ENCODE peak calls at places on chromosomes 16 and 17, in six cellular contexts. B is A549, I is endothelial cell of umbilical vein, G is GM12878, J is HepG2, K is K562. U is an unnamed sample.

GRCh38 chr16:67236551-67237395 is 9.8 kb downstream of the TMEM208 start:
- DNase-seq in B (peak; percentile 75), I (peak; percentile 60), G (no peak), J (peak; percentile 46), K (peak; percentile 98), U (peak; percentile 71)

GRCh38 chr16:78198299-78198698 is 98.8 kb downstream of the WWOX start:
- DNase-seq in B (no peak), I (no peak), G (no peak), J (no peak), K (no peak), U (no peak)

GRCh38 chr17:64339516-64340475 is 50.9 kb downstream of the PECAM1 start:
- DNase-seq in B (no peak), I (no peak), G (no peak), J (no peak), K (no peak), U (peak; percentile 46)

GRCh38 chr17:3772764-3773163 is 28.2 kb downstream of the ITGAE start:
- DNase-seq in B (no peak), I (no peak), G (no peak), J (peak; percentile 69), K (no peak), U (no peak)

GRCh38 chr16:65069090-65069489 is 52.8 kb downstream of the CDH11 start:
- DNase-seq in B (no peak), I (peak; percentile 28), G (no peak), J (no peak), K (no peak), U (no peak)

GRCh38 chr16:64092284-64092683 is 1029.6 kb downstream of the CDH11 start:
- DNase-seq in B (no peak), I (no peak), G (no peak), J (no peak), K (no peak), U (no peak)

GRCh38 chr16:74226361-74226979 is 70.1 kb upstream of the PSMD7 start:
- DNase-seq in B (no peak), I (peak; percentile 36), G (no peak), J (no peak), K (no peak), U (peak; percentile 17)

GRCh38 chr17:40369923-40370322 is 5.4 kb upstream of the GJD3 start:
- DNase-seq in B (no peak), I (no peak), G (no peak), J (no peak), K (no peak), U (no peak)

GRCh38 chr17:47225436-47225858 is 16.3 kb downstream of the MYL4 start:
- DNase-seq in B (no peak), I (peak; percentile 98), G (no peak), J (peak; percentile 45), K (no peak), U (no peak)

GRCh38 chr16:64362193-64362592 is 759.7 kb downstream of the CDH11 start:
- DNase-seq in B (no peak), I (peak; percentile 10), G (no peak), J (no peak), K (no peak), U (no peak)

GRCh38 chr17:40705567-40705966 is 2.0 kb upstream of the KRT24 start:
- DNase-seq in B (no peak), I (no peak), G (no peak), J (no peak), K (no peak), U (no peak)

GRCh38 chr16:27174007-27174406 is 29.3 kb upstream of the KDM8 start:
- DNase-seq in B (no peak), I (no peak), G (no peak), J (no peak), K (no peak), U (peak; percentile 34)

GRCh38 chr17:45248132-45248936 is 13.6 kb downstream of the SPATA32 start:
- DNase-seq in B (peak; percentile 81), I (no peak), G (no peak), J (no peak), K (peak; percentile 84), U (peak; percentile 73)

GRCh38 chr16:83117810-83118209 is 491.0 kb downstream of the CDH13 start:
- DNase-seq in B (no peak), I (no peak), G (no peak), J (no peak), K (no peak), U (no peak)

GRCh38 chr17:67449885-67450755 is 73.0 kb downstream of the PITPNC1 start:
- DNase-seq in B (no peak), I (no peak), G (no peak), J (no peak), K (no peak), U (no peak)

DNA sequence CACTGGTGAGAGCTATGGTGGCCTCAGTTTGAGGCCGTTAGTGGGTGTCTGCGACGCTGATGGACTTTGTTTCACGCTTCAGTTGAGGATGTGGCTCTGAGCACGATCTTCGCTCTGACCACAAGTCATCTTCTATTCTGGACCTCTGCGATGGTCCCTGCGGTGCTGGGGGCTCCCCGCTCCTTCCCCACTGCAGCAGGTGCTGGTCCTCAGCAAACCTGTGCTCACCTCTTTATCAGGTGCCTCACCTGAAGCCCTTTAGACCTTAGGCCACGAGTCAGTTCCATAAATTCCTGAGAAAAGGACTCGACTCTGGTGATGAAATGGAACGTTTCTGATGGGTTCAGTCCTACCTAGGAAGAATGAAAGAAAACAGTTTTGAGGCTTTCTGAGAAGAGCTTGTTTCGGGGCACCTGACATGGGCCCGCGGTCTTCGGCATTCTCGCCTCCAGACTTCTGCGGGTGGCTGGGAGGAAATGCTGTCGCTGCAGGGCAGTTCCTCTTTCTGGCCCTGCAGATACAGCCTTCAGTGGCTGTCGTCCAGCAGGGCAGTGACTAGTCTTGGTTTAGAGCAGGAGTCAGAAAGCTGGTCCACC is 4.7 kb downstream of the KCTD5 start:
- DNase-seq in B (no peak), I (no peak), G (peak; percentile 34), J (no peak), K (peak; percentile 8), U (peak; percentile 88)
- TF ChIP-seq MYC in B (no peak), I (no peak), G (no peak), J (no peak), K (no peak), U (no peak)

GRCh38 chr17:78133179-78133951 is 2.8 kb downstream of the TMC8 start:
- DNase-seq in B (no peak), I (no peak), G (no peak), J (no peak), K (no peak), U (no peak)

GRCh38 chr17:78135858-78136500 is 5.4 kb downstream of the TMC8 start:
- DNase-seq in B (no peak), I (no peak), G (no peak), J (peak; percentile 62), K (no peak), U (no peak)

GRCh38 chr17:78132767-78133178 is 2.2 kb downstream of the TMC8 start:
- DNase-seq in B (no peak), I (no peak), G (no peak), J (no peak), K (no peak), U (no peak)

GRCh38 chr17:78134899-78135385 is 4.4 kb downstream of the TMC8 start:
- DNase-seq in B (no peak), I (no peak), G (no peak), J (no peak), K (no peak), U (no peak)

DNA sequence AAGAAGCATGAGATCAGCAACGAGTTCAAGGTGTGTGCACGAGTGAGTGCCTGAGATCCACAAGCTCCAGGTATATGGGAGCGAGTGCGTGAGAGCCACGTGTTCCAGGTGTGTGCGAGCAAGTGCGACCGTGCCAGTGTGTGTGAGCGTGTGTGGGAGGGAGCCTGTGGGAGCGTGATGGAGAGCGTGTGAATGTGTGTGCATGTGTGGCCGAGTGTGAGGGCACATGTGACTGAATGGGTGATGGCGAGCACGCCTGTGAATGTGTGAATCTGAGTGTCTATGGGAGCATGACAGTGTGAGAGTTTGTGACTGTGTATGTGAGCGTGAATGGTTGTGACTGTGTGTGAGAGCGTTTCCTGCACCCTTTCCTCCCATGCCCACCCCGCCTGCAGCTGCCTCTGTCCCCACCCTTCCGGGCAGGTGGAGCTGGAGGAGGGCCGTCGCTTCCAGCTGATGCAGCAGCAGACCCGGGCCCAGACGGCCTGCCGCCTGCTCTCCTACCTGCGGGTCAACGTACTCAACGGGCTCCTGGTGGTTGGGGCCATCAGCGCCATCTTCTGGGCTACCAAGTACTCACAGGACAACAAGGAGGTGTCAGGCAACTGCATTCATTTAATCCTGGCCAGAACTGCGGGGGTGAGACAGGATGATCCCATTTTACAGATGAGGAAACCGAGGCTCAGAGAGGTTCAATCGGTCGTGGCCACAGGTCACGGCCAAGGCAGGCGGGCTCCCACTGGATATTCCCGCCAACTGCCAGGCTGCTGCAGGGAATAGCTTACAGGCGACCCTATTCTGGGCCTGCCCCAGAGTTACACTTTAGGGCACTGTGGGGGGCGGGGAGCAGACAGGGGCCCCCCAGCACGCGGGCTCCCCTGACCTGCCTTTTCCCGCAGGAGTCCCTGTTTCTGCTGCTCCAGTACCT is 3.7 kb downstream of the TMC8 start:
- DNase-seq in B (peak; percentile 79), I (peak; percentile 52), G (no peak), J (peak; percentile 83), K (peak; percentile 54), U (peak; percentile 79)
- H3K4me3 ChIP-seq in B (no peak overlapping the region), I (no peak overlapping the region), G (peak overlapping the region; percentile 94), J (peak overlapping the region; percentile 23), K (no peak overlapping the region), U (no peak overlapping the region)

GRCh38 chr17:82384730-82385429 is 13.3 kb downstream of the UTS2R start:
- DNase-seq in B (peak; percentile 65), I (no peak), G (no peak), J (peak; percentile 74), K (peak; percentile 43), U (no peak)
- TF ChIP-seq MYC in B (no peak), I (no peak), G (no peak), J (peak; percentile 36), K (no peak), U (no peak)

GRCh38 chr16:85735946-85736345 is 14.9 kb downstream of the C16orf74 start:
- DNase-seq in B (no peak), I (no peak), G (no peak), J (no peak), K (no peak), U (peak; percentile 51)

GRCh38 chr16:85733839-85734170 is 17.1 kb downstream of the C16orf74 start:
- DNase-seq in B (peak; percentile 47), I (peak; percentile 25), G (no peak), J (no peak), K (peak; percentile 96), U (peak; percentile 92)

GRCh38 chr16:85733155-85733838 is 17.6 kb downstream of the C16orf74 start:
- DNase-seq in B (no peak), I (no peak), G (no peak), J (no peak), K (no peak), U (peak; percentile 97)

GRCh38 chr16:85735225-85735722 is 15.6 kb downstream of the C16orf74 start:
- DNase-seq in B (no peak), I (no peak), G (peak; percentile 43), J (no peak), K (no peak), U (no peak)

DNA sequence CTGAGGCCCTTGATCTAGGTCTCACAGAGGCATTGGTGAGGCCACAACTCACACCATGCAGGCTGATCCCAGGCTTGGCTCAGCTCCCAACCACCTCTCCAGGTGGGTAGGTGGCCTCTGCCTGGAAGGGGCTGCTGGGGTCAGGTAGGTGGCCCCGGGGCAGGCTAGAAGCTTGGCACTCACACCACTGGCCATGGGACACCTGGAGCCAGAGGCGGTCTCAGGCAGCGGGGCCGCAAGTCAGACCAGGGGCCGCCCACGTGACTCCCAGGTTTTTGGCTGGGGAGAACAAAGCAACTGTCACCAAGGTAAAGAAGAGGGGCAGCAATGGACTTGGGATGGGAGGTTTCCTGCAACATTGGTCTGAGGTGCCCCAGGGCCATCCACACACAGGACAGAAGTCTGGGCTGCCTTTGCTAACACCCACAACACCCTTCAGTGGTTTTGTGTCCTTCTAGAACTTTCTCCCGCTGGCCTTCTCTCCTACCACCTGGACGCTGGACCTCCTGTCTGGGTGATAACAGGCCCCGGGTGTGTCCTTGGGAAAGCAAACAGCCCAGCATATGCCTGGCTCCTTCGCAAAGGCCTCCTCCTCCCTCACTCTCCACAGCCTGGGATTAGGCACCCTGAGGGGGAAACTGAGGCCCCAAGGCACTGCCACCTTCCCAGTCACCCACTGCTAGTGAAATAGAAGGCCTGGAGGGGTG is 16.4 kb downstream of the C16orf74 start:
- DNase-seq in B (no peak), I (no peak), G (no peak), J (no peak), K (no peak), U (no peak)
- H3K4me3 ChIP-seq in B (no peak overlapping the region), I (no peak overlapping the region), G (no peak overlapping the region), J (peak overlapping the region; percentile 6), K (no peak overlapping the region), U (no peak overlapping the region)